ENCODE peak calls at places on chromosome 13, in seven cellular contexts. One of them, this sample, is unnamed.

GRCh38 chr13:75423383-75423782 is 58.6 kb downstream of the TBC1D4 start:
- DNase-seq in colonic mucosa: no peak
- DNase-seq in right atrium auricular region: no peak
- DNase-seq in stimulated activated CD8-positive, alpha-beta memory T cell treated with anti-CD3 and anti-CD28 coated beads, Interleukin-4, amount 100 ng/mL, for 24 hours: no peak
- DNase-seq in activated CD8-positive, alpha-beta memory T cell treated with anti-CD3 and anti-CD28 coated beads, Interleukin-2, amount 50 U/mL, for 4 hours: no peak
- DNase-seq in activated T-cell treated with anti-CD3 and anti-CD28 coated beads for 1 hour: no peak
- DNase-seq in left colon: no peak
- DNase-seq in this sample: no peak

GRCh38 chr13:83878691-83879410 is 3.4 kb downstream of the SLITRK1 start:
- DNase-seq in right atrium auricular region: no peak
- DNase-seq in left colon: no peak
- DNase-seq in colonic mucosa: no peak
- DNase-seq in activated T-cell treated with anti-CD3 and anti-CD28 coated beads for 1 hour: no peak
- DNase-seq in activated CD8-positive, alpha-beta memory T cell treated with anti-CD3 and anti-CD28 coated beads, Interleukin-2, amount 50 U/mL, for 4 hours: no peak
- DNase-seq in stimulated activated CD8-positive, alpha-beta memory T cell treated with anti-CD3 and anti-CD28 coated beads, Interleukin-4, amount 100 ng/mL, for 24 hours: no peak
- DNase-seq in this sample: no peak

GRCh38 chr13:106858910-106859309 is 291.0 kb upstream of the ARGLU1 start:
- DNase-seq in left colon: no peak
- DNase-seq in activated CD8-positive, alpha-beta memory T cell treated with anti-CD3 and anti-CD28 coated beads, Interleukin-2, amount 50 U/mL, for 4 hours: no peak
- DNase-seq in right atrium auricular region: no peak
- DNase-seq in stimulated activated CD8-positive, alpha-beta memory T cell treated with anti-CD3 and anti-CD28 coated beads, Interleukin-4, amount 100 ng/mL, for 24 hours: no peak
- DNase-seq in colonic mucosa: no peak
- DNase-seq in activated T-cell treated with anti-CD3 and anti-CD28 coated beads for 1 hour: no peak
- DNase-seq in this sample: no peak

GRCh38 chr13:75073791-75074190 is 408.2 kb downstream of the TBC1D4 start:
- DNase-seq in colonic mucosa: no peak
- DNase-seq in left colon: no peak
- DNase-seq in activated CD8-positive, alpha-beta memory T cell treated with anti-CD3 and anti-CD28 coated beads, Interleukin-2, amount 50 U/mL, for 4 hours: no peak
- DNase-seq in stimulated activated CD8-positive, alpha-beta memory T cell treated with anti-CD3 and anti-CD28 coated beads, Interleukin-4, amount 100 ng/mL, for 24 hours: no peak
- DNase-seq in activated T-cell treated with anti-CD3 and anti-CD28 coated beads for 1 hour: no peak
- DNase-seq in right atrium auricular region: no peak
- DNase-seq in this sample: no peak

GRCh38 chr13:73433893-73434292 is 375.1 kb downstream of the KLF5 start:
- DNase-seq in left colon: no peak
- DNase-seq in stimulated activated CD8-positive, alpha-beta memory T cell treated with anti-CD3 and anti-CD28 coated beads, Interleukin-4, amount 100 ng/mL, for 24 hours: no peak
- DNase-seq in colonic mucosa: no peak
- DNase-seq in activated CD8-positive, alpha-beta memory T cell treated with anti-CD3 and anti-CD28 coated beads, Interleukin-2, amount 50 U/mL, for 4 hours: no peak
- DNase-seq in right atrium auricular region: no peak
- DNase-seq in activated T-cell treated with anti-CD3 and anti-CD28 coated beads for 1 hour: no peak
- DNase-seq in this sample: no peak

GRCh38 chr13:113856716-113857065 is 7.2 kb downstream of the GAS6 start:
- DNase-seq in colonic mucosa: peak; percentile 66
- DNase-seq in right atrium auricular region: peak; percentile 59
- DNase-seq in stimulated activated CD8-positive, alpha-beta memory T cell treated with anti-CD3 and anti-CD28 coated beads, Interleukin-4, amount 100 ng/mL, for 24 hours: no peak
- DNase-seq in left colon: peak; percentile 60
- DNase-seq in activated CD8-positive, alpha-beta memory T cell treated with anti-CD3 and anti-CD28 coated beads, Interleukin-2, amount 50 U/mL, for 4 hours: no peak
- DNase-seq in activated T-cell treated with anti-CD3 and anti-CD28 coated beads for 1 hour: no peak
- DNase-seq in this sample: no peak

GRCh38 chr13:93368296-93368695 is 141.7 kb downstream of the GPC6 start:
- DNase-seq in activated CD8-positive, alpha-beta memory T cell treated with anti-CD3 and anti-CD28 coated beads, Interleukin-2, amount 50 U/mL, for 4 hours: no peak
- DNase-seq in left colon: no peak
- DNase-seq in activated T-cell treated with anti-CD3 and anti-CD28 coated beads for 1 hour: no peak
- DNase-seq in stimulated activated CD8-positive, alpha-beta memory T cell treated with anti-CD3 and anti-CD28 coated beads, Interleukin-4, amount 100 ng/mL, for 24 hours: no peak
- DNase-seq in colonic mucosa: no peak
- DNase-seq in right atrium auricular region: no peak
- DNase-seq in this sample: no peak

GRCh38 chr13:99356216-99357089 is 49.3 kb upstream of the GPR183 start:
- DNase-seq in left colon: no peak
- DNase-seq in stimulated activated CD8-positive, alpha-beta memory T cell treated with anti-CD3 and anti-CD28 coated beads, Interleukin-4, amount 100 ng/mL, for 24 hours: no peak
- DNase-seq in colonic mucosa: no peak
- DNase-seq in right atrium auricular region: no peak
- DNase-seq in activated CD8-positive, alpha-beta memory T cell treated with anti-CD3 and anti-CD28 coated beads, Interleukin-2, amount 50 U/mL, for 4 hours: no peak
- DNase-seq in activated T-cell treated with anti-CD3 and anti-CD28 coated beads for 1 hour: no peak
- DNase-seq in this sample: peak; percentile 87

GRCh38 chr13:51475727-51476521 is 23.1 kb upstream of the INTS6 start:
- DNase-seq in right atrium auricular region: no peak
- DNase-seq in colonic mucosa: no peak
- DNase-seq in activated T-cell treated with anti-CD3 and anti-CD28 coated beads for 1 hour: no peak
- DNase-seq in left colon: no peak
- DNase-seq in stimulated activated CD8-positive, alpha-beta memory T cell treated with anti-CD3 and anti-CD28 coated beads, Interleukin-4, amount 100 ng/mL, for 24 hours: no peak
- DNase-seq in activated CD8-positive, alpha-beta memory T cell treated with anti-CD3 and anti-CD28 coated beads, Interleukin-2, amount 50 U/mL, for 4 hours: no peak
- DNase-seq in this sample: no peak

GRCh38 chr13:46211521-46212351 is at the start of gene LRRC63:
- DNase-seq in colonic mucosa: peak; percentile 78
- DNase-seq in activated CD8-positive, alpha-beta memory T cell treated with anti-CD3 and anti-CD28 coated beads, Interleukin-2, amount 50 U/mL, for 4 hours: peak; percentile 83
- DNase-seq in stimulated activated CD8-positive, alpha-beta memory T cell treated with anti-CD3 and anti-CD28 coated beads, Interleukin-4, amount 100 ng/mL, for 24 hours: peak; percentile 82
- DNase-seq in activated T-cell treated with anti-CD3 and anti-CD28 coated beads for 1 hour: peak; percentile 79
- DNase-seq in right atrium auricular region: peak; percentile 70
- DNase-seq in left colon: peak; percentile 75
- DNase-seq in this sample: peak; percentile 70

GRCh38 chr13:45349438-45349837 is 8.5 kb upstream of the TPT1 start:
- DNase-seq in left colon: no peak
- DNase-seq in activated CD8-positive, alpha-beta memory T cell treated with anti-CD3 and anti-CD28 coated beads, Interleukin-2, amount 50 U/mL, for 4 hours: no peak
- DNase-seq in colonic mucosa: no peak
- DNase-seq in activated T-cell treated with anti-CD3 and anti-CD28 coated beads for 1 hour: no peak
- DNase-seq in right atrium auricular region: no peak
- DNase-seq in stimulated activated CD8-positive, alpha-beta memory T cell treated with anti-CD3 and anti-CD28 coated beads, Interleukin-4, amount 100 ng/mL, for 24 hours: no peak
- DNase-seq in this sample: no peak

GRCh38 chr13:102038787-102039186 is 363.1 kb downstream of the FGF14 start:
- DNase-seq in colonic mucosa: no peak
- DNase-seq in stimulated activated CD8-positive, alpha-beta memory T cell treated with anti-CD3 and anti-CD28 coated beads, Interleukin-4, amount 100 ng/mL, for 24 hours: no peak
- DNase-seq in right atrium auricular region: no peak
- DNase-seq in activated T-cell treated with anti-CD3 and anti-CD28 coated beads for 1 hour: no peak
- DNase-seq in activated CD8-positive, alpha-beta memory T cell treated with anti-CD3 and anti-CD28 coated beads, Interleukin-2, amount 50 U/mL, for 4 hours: no peak
- DNase-seq in left colon: no peak
- DNase-seq in this sample: no peak

GRCh38 chr13:34020388-34020787 is 202.4 kb downstream of the RFC3 start:
- DNase-seq in activated CD8-positive, alpha-beta memory T cell treated with anti-CD3 and anti-CD28 coated beads, Interleukin-2, amount 50 U/mL, for 4 hours: no peak
- DNase-seq in right atrium auricular region: no peak
- DNase-seq in activated T-cell treated with anti-CD3 and anti-CD28 coated beads for 1 hour: no peak
- DNase-seq in stimulated activated CD8-positive, alpha-beta memory T cell treated with anti-CD3 and anti-CD28 coated beads, Interleukin-4, amount 100 ng/mL, for 24 hours: no peak
- DNase-seq in left colon: no peak
- DNase-seq in colonic mucosa: no peak
- DNase-seq in this sample: no peak

GRCh38 chr13:48902421-48902820 is 73.3 kb upstream of the FNDC3A start:
- DNase-seq in left colon: no peak
- DNase-seq in activated T-cell treated with anti-CD3 and anti-CD28 coated beads for 1 hour: no peak
- DNase-seq in colonic mucosa: no peak
- DNase-seq in activated CD8-positive, alpha-beta memory T cell treated with anti-CD3 and anti-CD28 coated beads, Interleukin-2, amount 50 U/mL, for 4 hours: no peak
- DNase-seq in stimulated activated CD8-positive, alpha-beta memory T cell treated with anti-CD3 and anti-CD28 coated beads, Interleukin-4, amount 100 ng/mL, for 24 hours: no peak
- DNase-seq in right atrium auricular region: no peak
- DNase-seq in this sample: no peak

GRCh38 chr13:33109801-33110200 is 93.6 kb downstream of the KL start:
- DNase-seq in right atrium auricular region: no peak
- DNase-seq in left colon: peak; percentile 31
- DNase-seq in activated CD8-positive, alpha-beta memory T cell treated with anti-CD3 and anti-CD28 coated beads, Interleukin-2, amount 50 U/mL, for 4 hours: no peak
- DNase-seq in stimulated activated CD8-positive, alpha-beta memory T cell treated with anti-CD3 and anti-CD28 coated beads, Interleukin-4, amount 100 ng/mL, for 24 hours: no peak
- DNase-seq in activated T-cell treated with anti-CD3 and anti-CD28 coated beads for 1 hour: no peak
- DNase-seq in colonic mucosa: no peak
- DNase-seq in this sample: no peak

GRCh38 chr13:87524775-87525174 is 146.4 kb upstream of the SLITRK5 start:
- DNase-seq in colonic mucosa: no peak
- DNase-seq in left colon: no peak
- DNase-seq in right atrium auricular region: no peak
- DNase-seq in stimulated activated CD8-positive, alpha-beta memory T cell treated with anti-CD3 and anti-CD28 coated beads, Interleukin-4, amount 100 ng/mL, for 24 hours: no peak
- DNase-seq in activated T-cell treated with anti-CD3 and anti-CD28 coated beads for 1 hour: no peak
- DNase-seq in activated CD8-positive, alpha-beta memory T cell treated with anti-CD3 and anti-CD28 coated beads, Interleukin-2, amount 50 U/mL, for 4 hours: no peak
- DNase-seq in this sample: no peak

GRCh38 chr13:91817250-91817649 is 418.8 kb downstream of the GPC5 start:
- DNase-seq in left colon: no peak
- DNase-seq in activated CD8-positive, alpha-beta memory T cell treated with anti-CD3 and anti-CD28 coated beads, Interleukin-2, amount 50 U/mL, for 4 hours: no peak
- DNase-seq in activated T-cell treated with anti-CD3 and anti-CD28 coated beads for 1 hour: no peak
- DNase-seq in stimulated activated CD8-positive, alpha-beta memory T cell treated with anti-CD3 and anti-CD28 coated beads, Interleukin-4, amount 100 ng/mL, for 24 hours: no peak
- DNase-seq in colonic mucosa: no peak
- DNase-seq in right atrium auricular region: no peak
- DNase-seq in this sample: no peak

GRCh38 chr13:110627351-110627750 is 12.0 kb downstream of the NAXD start:
- DNase-seq in left colon: no peak
- DNase-seq in right atrium auricular region: no peak
- DNase-seq in activated CD8-positive, alpha-beta memory T cell treated with anti-CD3 and anti-CD28 coated beads, Interleukin-2, amount 50 U/mL, for 4 hours: no peak
- DNase-seq in colonic mucosa: no peak
- DNase-seq in activated T-cell treated with anti-CD3 and anti-CD28 coated beads for 1 hour: no peak
- DNase-seq in stimulated activated CD8-positive, alpha-beta memory T cell treated with anti-CD3 and anti-CD28 coated beads, Interleukin-4, amount 100 ng/mL, for 24 hours: no peak
- DNase-seq in this sample: no peak

GRCh38 chr13:24244802-24245201 is 64.6 kb upstream of the C1QTNF9 start:
- DNase-seq in right atrium auricular region: no peak
- DNase-seq in activated CD8-positive, alpha-beta memory T cell treated with anti-CD3 and anti-CD28 coated beads, Interleukin-2, amount 50 U/mL, for 4 hours: no peak
- DNase-seq in left colon: no peak
- DNase-seq in colonic mucosa: peak; percentile 67
- DNase-seq in activated T-cell treated with anti-CD3 and anti-CD28 coated beads for 1 hour: no peak
- DNase-seq in stimulated activated CD8-positive, alpha-beta memory T cell treated with anti-CD3 and anti-CD28 coated beads, Interleukin-4, amount 100 ng/mL, for 24 hours: no peak
- DNase-seq in this sample: no peak

GRCh38 chr13:21321269-21321668 is 137.8 kb downstream of the ZDHHC20 start:
- DNase-seq in left colon: no peak
- DNase-seq in activated T-cell treated with anti-CD3 and anti-CD28 coated beads for 1 hour: no peak
- DNase-seq in activated CD8-positive, alpha-beta memory T cell treated with anti-CD3 and anti-CD28 coated beads, Interleukin-2, amount 50 U/mL, for 4 hours: no peak
- DNase-seq in colonic mucosa: no peak
- DNase-seq in stimulated activated CD8-positive, alpha-beta memory T cell treated with anti-CD3 and anti-CD28 coated beads, Interleukin-4, amount 100 ng/mL, for 24 hours: no peak
- DNase-seq in right atrium auricular region: no peak
- DNase-seq in this sample: no peak

GRCh38 chr13:46347277-46347676 is 39.8 kb downstream of the RUBCNL start:
- DNase-seq in activated CD8-positive, alpha-beta memory T cell treated with anti-CD3 and anti-CD28 coated beads, Interleukin-2, amount 50 U/mL, for 4 hours: no peak
- DNase-seq in left colon: no peak
- DNase-seq in activated T-cell treated with anti-CD3 and anti-CD28 coated beads for 1 hour: no peak
- DNase-seq in stimulated activated CD8-positive, alpha-beta memory T cell treated with anti-CD3 and anti-CD28 coated beads, Interleukin-4, amount 100 ng/mL, for 24 hours: no peak
- DNase-seq in colonic mucosa: no peak
- DNase-seq in right atrium auricular region: no peak
- DNase-seq in this sample: no peak

GRCh38 chr13:29849731-29850212 is 645 bp downstream of the UBL3 start:
- DNase-seq in right atrium auricular region: peak; percentile 65
- DNase-seq in activated T-cell treated with anti-CD3 and anti-CD28 coated beads for 1 hour: peak; percentile 7
- DNase-seq in left colon: peak; percentile 75
- DNase-seq in colonic mucosa: peak; percentile 63
- DNase-seq in stimulated activated CD8-positive, alpha-beta memory T cell treated with anti-CD3 and anti-CD28 coated beads, Interleukin-4, amount 100 ng/mL, for 24 hours: no peak
- DNase-seq in activated CD8-positive, alpha-beta memory T cell treated with anti-CD3 and anti-CD28 coated beads, Interleukin-2, amount 50 U/mL, for 4 hours: peak; percentile 39
- DNase-seq in this sample: peak; percentile 79

GRCh38 chr13:98103531-98103930 is 39.4 kb upstream of the FARP1 start:
- DNase-seq in activated CD8-positive, alpha-beta memory T cell treated with anti-CD3 and anti-CD28 coated beads, Interleukin-2, amount 50 U/mL, for 4 hours: no peak
- DNase-seq in right atrium auricular region: no peak
- DNase-seq in colonic mucosa: no peak
- DNase-seq in activated T-cell treated with anti-CD3 and anti-CD28 coated beads for 1 hour: no peak
- DNase-seq in left colon: no peak
- DNase-seq in stimulated activated CD8-positive, alpha-beta memory T cell treated with anti-CD3 and anti-CD28 coated beads, Interleukin-4, amount 100 ng/mL, for 24 hours: no peak
- DNase-seq in this sample: no peak

GRCh38 chr13:110714798-110715394 is 1.4 kb downstream of the ING1 start:
- DNase-seq in stimulated activated CD8-positive, alpha-beta memory T cell treated with anti-CD3 and anti-CD28 coated beads, Interleukin-4, amount 100 ng/mL, for 24 hours: peak; percentile 26
- DNase-seq in activated CD8-positive, alpha-beta memory T cell treated with anti-CD3 and anti-CD28 coated beads, Interleukin-2, amount 50 U/mL, for 4 hours: peak; percentile 48
- DNase-seq in activated T-cell treated with anti-CD3 and anti-CD28 coated beads for 1 hour: peak; percentile 35
- DNase-seq in right atrium auricular region: peak; percentile 66
- DNase-seq in colonic mucosa: peak; percentile 69
- DNase-seq in left colon: peak; percentile 74
- DNase-seq in this sample: peak; percentile 79

GRCh38 chr13:113564331-113565023 is 20.1 kb upstream of the TFDP1 start:
- DNase-seq in activated T-cell treated with anti-CD3 and anti-CD28 coated beads for 1 hour: no peak
- DNase-seq in colonic mucosa: peak; percentile 10
- DNase-seq in right atrium auricular region: peak; percentile 42
- DNase-seq in activated CD8-positive, alpha-beta memory T cell treated with anti-CD3 and anti-CD28 coated beads, Interleukin-2, amount 50 U/mL, for 4 hours: no peak
- DNase-seq in stimulated activated CD8-positive, alpha-beta memory T cell treated with anti-CD3 and anti-CD28 coated beads, Interleukin-4, amount 100 ng/mL, for 24 hours: no peak
- DNase-seq in left colon: no peak
- DNase-seq in this sample: peak; percentile 17

GRCh38 chr13:23323946-23324709 is 109.4 kb downstream of the SACS start:
- DNase-seq in activated T-cell treated with anti-CD3 and anti-CD28 coated beads for 1 hour: no peak
- DNase-seq in left colon: no peak
- DNase-seq in stimulated activated CD8-positive, alpha-beta memory T cell treated with anti-CD3 and anti-CD28 coated beads, Interleukin-4, amount 100 ng/mL, for 24 hours: no peak
- DNase-seq in colonic mucosa: no peak
- DNase-seq in activated CD8-positive, alpha-beta memory T cell treated with anti-CD3 and anti-CD28 coated beads, Interleukin-2, amount 50 U/mL, for 4 hours: no peak
- DNase-seq in right atrium auricular region: no peak
- DNase-seq in this sample: no peak

GRCh38 chr13:31885994-31886393 is 145.6 kb upstream of the FRY start:
- DNase-seq in colonic mucosa: no peak
- DNase-seq in left colon: no peak
- DNase-seq in right atrium auricular region: no peak
- DNase-seq in stimulated activated CD8-positive, alpha-beta memory T cell treated with anti-CD3 and anti-CD28 coated beads, Interleukin-4, amount 100 ng/mL, for 24 hours: no peak
- DNase-seq in activated CD8-positive, alpha-beta memory T cell treated with anti-CD3 and anti-CD28 coated beads, Interleukin-2, amount 50 U/mL, for 4 hours: no peak
- DNase-seq in activated T-cell treated with anti-CD3 and anti-CD28 coated beads for 1 hour: no peak
- DNase-seq in this sample: no peak

GRCh38 chr13:66803013-66803739 is 427.0 kb downstream of the PCDH9 start:
- DNase-seq in activated T-cell treated with anti-CD3 and anti-CD28 coated beads for 1 hour: no peak
- DNase-seq in colonic mucosa: no peak
- DNase-seq in left colon: no peak
- DNase-seq in activated CD8-positive, alpha-beta memory T cell treated with anti-CD3 and anti-CD28 coated beads, Interleukin-2, amount 50 U/mL, for 4 hours: no peak
- DNase-seq in stimulated activated CD8-positive, alpha-beta memory T cell treated with anti-CD3 and anti-CD28 coated beads, Interleukin-4, amount 100 ng/mL, for 24 hours: no peak
- DNase-seq in right atrium auricular region: no peak
- DNase-seq in this sample: no peak

GRCh38 chr13:49499889-49500660 is 4.3 kb downstream of the PHF11 start:
- DNase-seq in activated T-cell treated with anti-CD3 and anti-CD28 coated beads for 1 hour: no peak
- DNase-seq in activated CD8-positive, alpha-beta memory T cell treated with anti-CD3 and anti-CD28 coated beads, Interleukin-2, amount 50 U/mL, for 4 hours: no peak
- DNase-seq in stimulated activated CD8-positive, alpha-beta memory T cell treated with anti-CD3 and anti-CD28 coated beads, Interleukin-4, amount 100 ng/mL, for 24 hours: no peak
- DNase-seq in right atrium auricular region: no peak
- DNase-seq in left colon: no peak
- DNase-seq in colonic mucosa: no peak
- DNase-seq in this sample: no peak

GRCh38 chr13:78875792-78876580 is 217.0 kb upstream of the OBI1 start:
- DNase-seq in left colon: peak; percentile 9
- DNase-seq in stimulated activated CD8-positive, alpha-beta memory T cell treated with anti-CD3 and anti-CD28 coated beads, Interleukin-4, amount 100 ng/mL, for 24 hours: no peak
- DNase-seq in colonic mucosa: no peak
- DNase-seq in activated T-cell treated with anti-CD3 and anti-CD28 coated beads for 1 hour: no peak
- DNase-seq in right atrium auricular region: no peak
- DNase-seq in activated CD8-positive, alpha-beta memory T cell treated with anti-CD3 and anti-CD28 coated beads, Interleukin-2, amount 50 U/mL, for 4 hours: no peak
- DNase-seq in this sample: no peak

GRCh38 chr13:99196466-99197256 is 4.0 kb upstream of the UBAC2 start:
- DNase-seq in activated T-cell treated with anti-CD3 and anti-CD28 coated beads for 1 hour: no peak
- DNase-seq in right atrium auricular region: no peak
- DNase-seq in stimulated activated CD8-positive, alpha-beta memory T cell treated with anti-CD3 and anti-CD28 coated beads, Interleukin-4, amount 100 ng/mL, for 24 hours: no peak
- DNase-seq in left colon: no peak
- DNase-seq in activated CD8-positive, alpha-beta memory T cell treated with anti-CD3 and anti-CD28 coated beads, Interleukin-2, amount 50 U/mL, for 4 hours: no peak
- DNase-seq in colonic mucosa: peak; percentile 21
- DNase-seq in this sample: no peak

GRCh38 chr13:83620535-83621220 is 261.6 kb downstream of the SLITRK1 start:
- DNase-seq in right atrium auricular region: no peak
- DNase-seq in left colon: no peak
- DNase-seq in activated T-cell treated with anti-CD3 and anti-CD28 coated beads for 1 hour: no peak
- DNase-seq in colonic mucosa: no peak
- DNase-seq in stimulated activated CD8-positive, alpha-beta memory T cell treated with anti-CD3 and anti-CD28 coated beads, Interleukin-4, amount 100 ng/mL, for 24 hours: no peak
- DNase-seq in activated CD8-positive, alpha-beta memory T cell treated with anti-CD3 and anti-CD28 coated beads, Interleukin-2, amount 50 U/mL, for 4 hours: no peak
- DNase-seq in this sample: no peak

GRCh38 chr13:110388141-110388943 is 81.3 kb downstream of the COL4A2 start:
- DNase-seq in activated T-cell treated with anti-CD3 and anti-CD28 coated beads for 1 hour: no peak
- DNase-seq in right atrium auricular region: no peak
- DNase-seq in left colon: peak; percentile 48
- DNase-seq in colonic mucosa: no peak
- DNase-seq in stimulated activated CD8-positive, alpha-beta memory T cell treated with anti-CD3 and anti-CD28 coated beads, Interleukin-4, amount 100 ng/mL, for 24 hours: no peak
- DNase-seq in activated CD8-positive, alpha-beta memory T cell treated with anti-CD3 and anti-CD28 coated beads, Interleukin-2, amount 50 U/mL, for 4 hours: no peak
- DNase-seq in this sample: no peak

GRCh38 chr13:48579167-48579918 is 46.5 kb upstream of the RCBTB2 start:
- DNase-seq in right atrium auricular region: no peak
- DNase-seq in colonic mucosa: peak; percentile 58
- DNase-seq in activated CD8-positive, alpha-beta memory T cell treated with anti-CD3 and anti-CD28 coated beads, Interleukin-2, amount 50 U/mL, for 4 hours: no peak
- DNase-seq in activated T-cell treated with anti-CD3 and anti-CD28 coated beads for 1 hour: no peak
- DNase-seq in stimulated activated CD8-positive, alpha-beta memory T cell treated with anti-CD3 and anti-CD28 coated beads, Interleukin-4, amount 100 ng/mL, for 24 hours: no peak
- DNase-seq in left colon: peak; percentile 40
- DNase-seq in this sample: no peak

GRCh38 chr13:21979156-21979819 is 308.4 kb downstream of the FGF9 start:
- DNase-seq in right atrium auricular region: no peak
- DNase-seq in activated T-cell treated with anti-CD3 and anti-CD28 coated beads for 1 hour: no peak
- DNase-seq in stimulated activated CD8-positive, alpha-beta memory T cell treated with anti-CD3 and anti-CD28 coated beads, Interleukin-4, amount 100 ng/mL, for 24 hours: no peak
- DNase-seq in left colon: no peak
- DNase-seq in colonic mucosa: no peak
- DNase-seq in activated CD8-positive, alpha-beta memory T cell treated with anti-CD3 and anti-CD28 coated beads, Interleukin-2, amount 50 U/mL, for 4 hours: no peak
- DNase-seq in this sample: no peak